ENCODE peak calls at places on chromosomes 11 and 22, in four cellular contexts. C, H, X and E are unnamed samples.

GRCh38 chr11:101987370-101987769 is 59.9 kb upstream of the CFAP300 start:
- DNase-seq in C (no peak), H (no peak), X (no peak), E (no peak)

GRCh38 chr11:120308081-120308480 is 17.0 kb upstream of the TLCD5 start:
- DNase-seq in C (no peak), H (no peak), X (no peak), E (no peak)

GRCh38 chr11:67651976-67652895 is 1.7 kb upstream of the ACY3 start:
- DNase-seq in C (no peak), H (no peak), X (no peak), E (no peak)

GRCh38 chr22:19631899-19632670 is 82.2 kb upstream of the SEPTIN5 start:
- DNase-seq in C (peak), H (no peak), X (peak), E (no peak)

GRCh38 chr11:34342008-34342533 is 15.7 kb downstream of the ABTB2 start:
- DNase-seq in C (peak), H (no peak), X (no peak), E (no peak)

GRCh38 chr22:30279389-30279788 is 9.9 kb downstream of the CASTOR1 start:
- DNase-seq in C (no peak), H (no peak), X (no peak), E (no peak)

GRCh38 chr22:17097701-17098100 is 12.9 kb downstream of the IL17RA start:
- DNase-seq in C (no peak), H (no peak), X (no peak), E (peak)

GRCh38 chr11:9726313-9727022 is 62.6 kb downstream of the SWAP70 start:
- DNase-seq in C (no peak), H (no peak), X (peak), E (no peak)

GRCh38 chr11:126421243-126421642 is 65.8 kb downstream of the ST3GAL4 start:
- DNase-seq in C (peak), H (no peak), X (no peak), E (no peak)

GRCh38 chr11:126588630-126589491 is 233.4 kb downstream of the ST3GAL4 start:
- DNase-seq in C (no peak), H (no peak), X (no peak), E (no peak)